ENCODE peak calls at places on chromosome 10, in five cellular contexts. P, B, D, M and T are unnamed samples.
A peak's percentile ranks its signal among the peaks of the same experiment; 100 is the strongest.

GRCh38 chr10:4333474-4333894 is 492.5 kb upstream of the AKR1E2 start:
- DNase-seq in M (no peak), D (no peak), P (no peak), B (no peak), T (no peak)

GRCh38 chr10:21144047-21144446 is 246.9 kb upstream of the NEBL start:
- DNase-seq in D (no peak), M (no peak), B (no peak), P (no peak), T (no peak)

GRCh38 chr10:43043773-43044394 is 33.0 kb upstream of the RET start:
- DNase-seq in M (no peak), B (no peak), D (no peak), P (no peak), T (no peak)

GRCh38 chr10:35420044-35420443 is 83.7 kb downstream of the CCNY start:
- DNase-seq in B (no peak), D (no peak), P (no peak), M (no peak), T (no peak)

GRCh38 chr10:31932838-31933237 is 4.2 kb upstream of the ARHGAP12 start:
- DNase-seq in P (no peak), M (no peak), D (no peak), B (no peak), T (no peak)

GRCh38 chr10:104123397-104123796 is 1.4 kb downstream of the SFR1 start:
- DNase-seq in B (no peak), D (no peak), P (no peak), M (no peak), T (no peak)

GRCh38 chr10:6493521-6494451 is 86.3 kb downstream of the PRKCQ start:
- DNase-seq in D (no peak), M (no peak), B (no peak), P (no peak), T (no peak)

GRCh38 chr10:67079126-67079525 is 153.3 kb downstream of the LRRTM3 start:
- DNase-seq in D (no peak), M (no peak), P (peak; percentile 50), B (peak; percentile 19), T (no peak)

GRCh38 chr10:31262672-31263071 is 56.3 kb upstream of the ZEB1 start:
- DNase-seq in D (no peak), P (no peak), M (no peak), B (no peak), T (peak; percentile 29)

GRCh38 chr10:103504181-103504783 is 10.8 kb downstream of the NEURL1 start:
- DNase-seq in M (no peak), B (no peak), P (peak; percentile 55), D (no peak), T (no peak)

GRCh38 chr10:84494849-84495180 is 166.4 kb downstream of the CCSER2 start:
- DNase-seq in P (no peak), D (no peak), B (no peak), M (no peak), T (no peak)

GRCh38 chr10:51607436-51607835 is 92.0 kb downstream of the CSTF2T start:
- DNase-seq in P (peak; percentile 36), B (no peak), M (no peak), D (no peak), T (no peak)

GRCh38 chr10:69088801-69089501 is 1.0 kb downstream of the SRGN start:
- DNase-seq in D (no peak), P (no peak), M (no peak), B (no peak), T (no peak)

GRCh38 chr10:108112218-108112617 is 947.7 kb upstream of the SORCS1 start:
- DNase-seq in M (no peak), D (no peak), B (no peak), P (no peak), T (no peak)

GRCh38 chr10:110323503-110323902 is 18.8 kb upstream of the SMNDC1 start:
- DNase-seq in P (no peak), D (no peak), B (no peak), M (no peak), T (no peak)

GRCh38 chr10:129845081-129845823 is 118.8 kb downstream of the EBF3 start:
- DNase-seq in D (no peak), B (no peak), M (no peak), P (no peak), T (no peak)

GRCh38 chr10:76543655-76544054 is 1094.0 kb downstream of the KCNMA1 start:
- DNase-seq in P (no peak), B (no peak), M (no peak), D (no peak), T (no peak)

GRCh38 chr10:75939541-75939940 is 508.1 kb downstream of the LRMDA start:
- DNase-seq in B (no peak), D (no peak), M (no peak), P (no peak), T (no peak)

GRCh38 chr10:72337039-72337629 is 17.6 kb downstream of the DNAJB12 start:
- DNase-seq in M (peak; percentile 90), B (peak; percentile 88), D (peak; percentile 93), P (peak; percentile 95), T (peak; percentile 95)
- H3K4me1 ChIP-seq in M (peaks cover 70% of the 10 kb centered on the region), B (peaks cover 68% of the 10 kb centered on the region), D (peaks cover 54% of the 10 kb centered on the region), P (peaks cover 43% of the 10 kb centered on the region), T (peaks cover 30% of the 10 kb centered on the region)

DNA sequence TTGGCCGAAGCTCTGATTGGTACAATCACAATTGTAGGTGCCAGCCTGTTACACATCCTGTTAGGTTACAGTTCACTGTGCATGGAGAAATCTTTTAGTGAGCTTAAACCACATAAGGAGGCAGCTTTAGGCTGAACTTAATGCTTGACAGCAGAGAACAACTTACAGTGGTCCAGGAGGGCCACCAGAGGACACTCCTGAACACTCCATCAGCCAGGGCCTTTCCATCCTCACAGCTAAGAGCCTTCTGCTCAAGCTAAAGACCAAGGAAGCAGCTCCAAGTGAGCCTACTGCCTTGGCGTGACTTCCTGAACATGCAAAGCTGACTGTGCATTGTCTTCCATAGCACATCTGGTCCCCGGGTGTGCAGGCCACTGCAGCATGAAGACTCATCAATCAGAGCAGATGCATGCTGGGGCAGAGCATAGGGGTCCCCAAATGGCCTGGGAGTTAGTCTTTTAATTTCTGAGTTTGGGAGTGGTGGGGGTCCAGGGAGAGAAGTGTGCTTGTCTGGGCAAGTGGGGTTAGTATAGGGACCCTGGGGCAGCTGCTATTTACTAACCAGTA is 105.0 kb downstream of the ZNF248 start:
- DNase-seq in M (no peak), P (no peak), D (no peak), B (no peak), T (no peak)
- H3K9me3 ChIP-seq in M (no peaks in the 10 kb centered on the region), P (no peaks in the 10 kb centered on the region), D (no peaks in the 10 kb centered on the region), B (peaks cover 4% of the 10 kb centered on the region), T (no peaks in the 10 kb centered on the region)

GRCh38 chr10:22317771-22318565 is 1.8 kb downstream of the COMMD3 start:
- DNase-seq in D (no peak), M (no peak), B (no peak), P (no peak), T (no peak)

GRCh38 chr10:22321156-22321711 is 335 bp downstream of the BMI1 start:
- DNase-seq in P (peak; percentile 88), M (peak; percentile 77), B (peak; percentile 72), D (peak; percentile 86), T (peak; percentile 88)

GRCh38 chr10:22320591-22321155 is at the start of gene BMI1:
- DNase-seq in B (peak; percentile 81), M (peak; percentile 78), D (peak; percentile 91), P (peak; percentile 80), T (peak; percentile 81)

GRCh38 chr10:22318772-22319171 is 2.1 kb upstream of the BMI1 start:
- DNase-seq in D (no peak), M (no peak), P (no peak), B (no peak), T (no peak)

GRCh38 chr10:22319559-22320558 is 1.0 kb upstream of the BMI1 start:
- DNase-seq in B (no peak), M (no peak), D (no peak), P (no peak), T (no peak)
- H3K4me3 ChIP-seq in B (peak overlapping the region; percentile 87), M (peak overlapping the region; percentile 27), D (peak overlapping the region; percentile 63), P (peak overlapping the region; percentile 86), T (peak overlapping the region; percentile 93)

GRCh38 chr10:119250641-119251314 is 43.4 kb downstream of the GRK5 start:
- DNase-seq in B (no peak), D (no peak), P (no peak), M (no peak), T (no peak)
- H3K4me1 ChIP-seq in B (peaks cover 96% of the 10 kb centered on the region), D (peaks cover 30% of the 10 kb centered on the region), P (no peaks in the 10 kb centered on the region), M (peaks cover 88% of the 10 kb centered on the region), T (peaks cover 44% of the 10 kb centered on the region)

GRCh38 chr10:131746241-131746711 is 154.5 kb upstream of the PPP2R2D start:
- DNase-seq in P (peak; percentile 47), B (no peak), D (peak; percentile 19), M (no peak), T (no peak)

GRCh38 chr10:131744356-131744755 is 156.5 kb upstream of the PPP2R2D start:
- DNase-seq in P (no peak), B (no peak), M (no peak), D (peak; percentile 21), T (no peak)

GRCh38 chr10:131746785-131747184 is 154.0 kb upstream of the PPP2R2D start:
- DNase-seq in B (no peak), M (no peak), P (no peak), D (no peak), T (no peak)

GRCh38 chr10:131747251-131747650 is 153.6 kb upstream of the PPP2R2D start:
- DNase-seq in M (no peak), P (no peak), B (no peak), D (peak; percentile 32), T (no peak)

GRCh38 chr10:131745591-131745990 is 155.2 kb upstream of the PPP2R2D start:
- DNase-seq in B (no peak), D (peak; percentile 32), M (no peak), P (no peak), T (no peak)
- H3K9me3 ChIP-seq in B (no peaks in the 10 kb centered on the region), D (no peaks in the 10 kb centered on the region), M (no peaks in the 10 kb centered on the region), P (no peaks in the 10 kb centered on the region), T (no peaks in the 10 kb centered on the region)

DNA sequence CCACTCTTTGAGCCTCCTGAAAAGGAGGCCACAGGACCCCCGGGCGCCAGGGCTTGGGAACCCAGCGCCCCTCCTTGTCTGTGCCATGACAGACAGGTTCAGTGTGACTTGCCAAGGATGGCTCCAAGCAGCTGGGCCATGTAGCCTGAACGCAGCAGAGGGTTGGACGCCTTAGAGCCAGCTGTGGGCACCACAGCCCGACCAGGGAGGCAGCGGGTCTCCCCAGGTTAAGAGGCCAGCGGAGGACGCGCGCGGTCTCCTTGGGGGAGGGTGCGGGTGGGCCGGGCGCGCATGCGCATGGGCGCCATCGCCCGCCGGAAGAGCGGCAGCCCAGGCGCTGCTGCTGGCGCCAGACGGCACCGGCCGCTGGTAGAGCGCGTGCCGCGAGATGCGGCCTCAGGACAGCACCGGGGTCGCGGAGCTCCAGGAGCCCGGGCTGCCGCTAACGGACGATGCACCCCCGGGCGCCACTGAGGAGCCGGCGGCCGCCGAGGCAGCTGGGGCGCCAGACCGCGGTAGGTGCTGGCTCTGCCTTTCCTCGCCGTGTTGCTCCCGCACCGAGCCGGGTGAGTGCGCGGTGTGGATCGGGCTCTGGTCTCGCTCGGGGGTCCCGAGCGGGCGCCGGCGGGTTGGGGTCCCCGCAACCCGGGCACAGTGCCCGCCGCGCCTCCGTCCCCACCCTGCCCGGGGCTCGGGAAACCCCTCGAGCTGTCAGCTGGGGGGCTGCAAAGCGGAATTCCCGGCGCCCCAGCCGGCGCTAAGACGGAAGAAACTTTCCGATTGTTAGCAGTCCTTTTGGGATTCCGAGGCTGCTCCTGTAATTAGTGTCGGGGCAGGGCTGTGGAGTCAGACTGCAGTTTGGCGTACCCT is at the start of gene SLC35G1:
- DNase-seq in M (peak; percentile 78), D (peak; percentile 86), B (peak; percentile 62), P (peak; percentile 92), T (peak; percentile 90)
- H3K4me3 ChIP-seq in M (peak within 1 kb of the TSS; percentile 86), D (peak within 1 kb of the TSS; percentile 88), B (peak within 1 kb of the TSS; percentile 93), P (peak within 1 kb of the TSS; percentile 97), T (peak within 1 kb of the TSS; percentile 56)

GRCh38 chr10:79495306-79495705 is 17.0 kb upstream of the EIF5AL1 start:
- DNase-seq in D (no peak), B (no peak), P (no peak), M (no peak), T (no peak)
- H3K4me1 ChIP-seq in D (no peaks in the 10 kb centered on the region), B (peaks cover 13% of the 10 kb centered on the region), P (no peaks in the 10 kb centered on the region), M (peaks cover 12% of the 10 kb centered on the region), T (peaks cover 6% of the 10 kb centered on the region)